ENCODE peak calls at places on chromosomes 12 and 14, in seven cellular contexts. A, O, P, W, Y, E and C are unnamed samples.

GRCh38 chr14:32711103-32711680 is 227.5 kb upstream of the NPAS3 start:
- DNase-seq in P (no peak), A (no peak), O (peak), E (peak), W (peak), Y (no peak), C (no peak)

GRCh38 chr12:62893276-62893675 is 41.7 kb downstream of the PPM1H start:
- DNase-seq in Y (no peak), E (no peak), O (no peak), W (no peak), A (no peak), P (no peak), C (no peak)

GRCh38 chr14:75335588-75335987 is 57.0 kb downstream of the FOS start:
- DNase-seq in E (no peak), A (no peak), P (peak), W (no peak), O (no peak), Y (no peak), C (no peak)

GRCh38 chr14:102050625-102051024 is 36.2 kb downstream of the HSP90AA1 start:
- DNase-seq in E (peak), A (no peak), O (no peak), W (peak), Y (no peak), P (no peak), C (no peak)

GRCh38 chr12:100823988-100824387 is 29.4 kb downstream of the ANO4 start:
- DNase-seq in A (no peak), O (no peak), E (peak), P (no peak), Y (no peak), W (peak), C (no peak)

GRCh38 chr12:67811437-67812361 is 163.2 kb downstream of the DYRK2 start:
- DNase-seq in P (no peak), Y (no peak), A (no peak), W (peak), O (no peak), E (no peak), C (no peak)

GRCh38 chr12:108643941-108644742 is 10.4 kb upstream of the SELPLG start:
- DNase-seq in Y (no peak), O (no peak), W (peak), P (peak), A (no peak), E (no peak), C (no peak)

GRCh38 chr12:101670007-101670671 is 27.3 kb upstream of the CHPT1 start:
- DNase-seq in W (peak), E (peak), Y (no peak), O (peak), A (no peak), P (no peak), C (no peak)

GRCh38 chr14:41868396-41868795 is 261.7 kb downstream of the LRFN5 start:
- DNase-seq in A (no peak), O (peak), E (no peak), P (no peak), W (no peak), Y (no peak), C (no peak)

GRCh38 chr12:75807494-75807893 is 224.1 kb downstream of the PHLDA1 start:
- DNase-seq in P (no peak), Y (no peak), A (no peak), O (no peak), W (no peak), E (no peak), C (no peak)

GRCh38 chr12:132354982-132355680 is 25.7 kb upstream of the GALNT9 start:
- DNase-seq in P (no peak), O (no peak), E (no peak), Y (no peak), A (no peak), W (no peak), C (no peak)

GRCh38 chr14:104998801-104999200 is 13.2 kb downstream of the CLBA1 start:
- DNase-seq in O (no peak), A (no peak), Y (no peak), E (no peak), W (no peak), P (no peak), C (no peak)

GRCh38 chr12:117377758-117378157 is 16.3 kb upstream of the NOS1 start:
- DNase-seq in P (no peak), W (no peak), E (no peak), Y (no peak), O (peak), A (no peak), C (no peak)

GRCh38 chr14:100874051-100874410 is 29.5 kb downstream of the RTL1 start:
- DNase-seq in E (no peak), W (no peak), O (no peak), Y (no peak), P (no peak), A (no peak), C (no peak)

GRCh38 chr12:7108042-7108927 is 729 bp downstream of the C1RL start:
- DNase-seq in Y (peak), P (peak), E (peak), A (peak), W (peak), O (peak), C (no peak)

GRCh38 chr12:24078318-24078765 is 128.9 kb upstream of the SOX5 start:
- DNase-seq in E (no peak), A (no peak), P (no peak), Y (no peak), O (no peak), W (no peak), C (no peak)

GRCh38 chr14:55254581-55254980 is 16.6 kb upstream of the FBXO34 start:
- DNase-seq in Y (no peak), A (no peak), E (no peak), W (no peak), O (no peak), P (no peak), C (no peak)

GRCh38 chr14:38556321-38556720 is 300.4 kb upstream of the CLEC14A start:
- DNase-seq in A (no peak), O (no peak), W (no peak), Y (no peak), E (no peak), P (no peak), C (no peak)

GRCh38 chr14:35134329-35135123 is 12.2 kb downstream of the PRORP start:
- DNase-seq in A (no peak), O (no peak), W (no peak), E (no peak), P (no peak), Y (no peak), C (no peak)

GRCh38 chr14:69682607-69683263 is 71.3 kb downstream of the SUSD6 start:
- DNase-seq in W (peak), P (no peak), O (no peak), A (no peak), E (no peak), Y (no peak), C (no peak)

GRCh38 chr12:94174576-94174975 is 26.2 kb downstream of the PLXNC1 start:
- DNase-seq in P (no peak), A (no peak), Y (no peak), O (no peak), E (no peak), W (no peak), C (no peak)

GRCh38 chr12:57989837-57990236 is 48.5 kb downstream of the ATP23 start:
- DNase-seq in W (no peak), O (no peak), A (no peak), Y (no peak), E (no peak), P (no peak), C (no peak)

GRCh38 chr14:99182548-99183115 is 89.4 kb downstream of the BCL11B start:
- DNase-seq in E (no peak), Y (no peak), P (peak), W (no peak), A (no peak), O (no peak), C (no peak)

GRCh38 chr14:60665178-60665555 is 15.9 kb upstream of the SIX1 start:
- DNase-seq in O (no peak), W (no peak), Y (no peak), P (no peak), A (no peak), E (no peak), C (no peak)

GRCh38 chr12:68113644-68114043 is 45.9 kb downstream of the IFNG start:
- DNase-seq in A (no peak), E (no peak), Y (no peak), P (no peak), O (peak), W (no peak), C (no peak)

GRCh38 chr14:71169861-71170260 is 262.6 kb downstream of the PCNX1 start:
- DNase-seq in Y (no peak), A (no peak), E (no peak), P (no peak), O (no peak), W (no peak), C (no peak)

GRCh38 chr14:90846511-90846910 is 30.3 kb upstream of the TTC7B start:
- DNase-seq in Y (no peak), W (no peak), E (no peak), O (no peak), P (no peak), A (no peak), C (no peak)

DNA sequence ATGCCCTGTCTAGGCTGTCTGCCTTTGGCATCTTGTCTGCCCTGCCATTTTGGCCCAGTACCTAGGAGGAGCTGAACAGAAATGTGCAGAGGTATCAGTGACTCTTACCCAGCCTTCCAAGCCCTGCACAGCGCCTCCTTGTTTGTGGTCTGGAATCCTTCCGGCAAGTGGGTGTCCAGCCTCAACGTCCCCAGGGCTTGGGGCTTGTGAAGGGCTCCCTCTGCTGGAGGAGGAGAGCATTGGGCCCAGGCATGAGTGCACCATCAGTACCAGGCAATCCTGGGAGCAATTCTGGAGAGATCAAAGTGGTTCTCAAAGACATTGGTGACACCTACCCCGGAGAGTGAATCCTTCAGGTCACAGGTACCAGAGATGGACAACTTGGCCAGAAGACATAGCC is 2.4 kb upstream of the TCL1B start:
- DNase-seq in W (no peak), P (no peak), E (peak), A (no peak), Y (no peak), O (peak), C (no peak)
- TF ChIP-seq CTCF in W (peak), P (no peak), E (peak), A (no peak), Y (no peak), O (peak), C (peak)

GRCh38 chr12:55725556-55725955 is 3.3 kb downstream of the CD63 start:
- DNase-seq in O (no peak), W (no peak), A (no peak), E (no peak), P (peak), Y (no peak), C (no peak)

GRCh38 chr12:55722948-55723347 is 2.8 kb downstream of the RDH5 start:
- DNase-seq in W (no peak), O (no peak), P (peak), Y (no peak), E (no peak), A (no peak), C (no peak)

GRCh38 chr12:55724940-55725309 is 3.9 kb downstream of the CD63 start:
- DNase-seq in E (no peak), P (peak), A (no peak), O (no peak), Y (no peak), W (no peak), C (no peak)

GRCh38 chr12:55723516-55724225 is 3.5 kb downstream of the RDH5 start:
- DNase-seq in E (no peak), A (no peak), O (no peak), Y (no peak), W (no peak), P (peak), C (no peak)

DNA sequence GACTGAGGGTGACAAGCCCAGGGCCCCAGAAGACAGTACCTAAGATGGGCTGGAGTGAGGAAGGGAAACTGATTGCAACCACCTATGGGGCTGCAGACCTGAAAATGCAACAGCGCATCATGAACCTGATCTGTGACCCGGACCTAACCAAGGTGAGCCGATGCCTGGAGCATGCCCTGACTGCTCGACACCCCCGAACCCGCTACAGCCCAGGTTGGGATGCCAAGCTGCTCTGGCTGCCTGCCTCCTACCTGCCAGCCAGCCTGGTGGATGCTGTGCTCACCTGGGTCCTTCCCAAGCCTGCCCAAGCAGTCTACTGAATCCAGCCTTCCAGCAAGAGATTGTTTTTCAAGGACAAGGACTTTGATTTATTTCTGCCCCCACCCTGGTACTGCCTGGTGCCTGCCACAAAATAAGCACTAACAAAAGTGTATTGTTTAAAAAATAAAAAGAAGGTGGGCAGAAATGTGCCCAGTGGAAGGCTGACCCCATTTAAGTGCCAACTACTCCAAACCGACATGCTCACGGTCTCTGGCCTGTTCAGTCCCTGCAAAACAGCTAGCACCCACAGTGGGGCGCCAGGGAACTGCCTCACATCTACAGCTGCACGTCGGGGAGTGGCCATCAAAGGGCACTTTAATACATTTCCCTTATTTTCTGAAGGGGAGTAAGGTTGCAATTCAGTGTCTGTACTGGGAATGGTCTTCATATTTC is 4.2 kb downstream of the RDH5 start:
- DNase-seq in E (peak), P (peak), A (no peak), Y (no peak), O (peak), W (peak), C (no peak)
- TF ChIP-seq CTCF in E (peak), P (peak), A (peak), Y (no peak), O (peak), W (peak), C (peak)

DNA sequence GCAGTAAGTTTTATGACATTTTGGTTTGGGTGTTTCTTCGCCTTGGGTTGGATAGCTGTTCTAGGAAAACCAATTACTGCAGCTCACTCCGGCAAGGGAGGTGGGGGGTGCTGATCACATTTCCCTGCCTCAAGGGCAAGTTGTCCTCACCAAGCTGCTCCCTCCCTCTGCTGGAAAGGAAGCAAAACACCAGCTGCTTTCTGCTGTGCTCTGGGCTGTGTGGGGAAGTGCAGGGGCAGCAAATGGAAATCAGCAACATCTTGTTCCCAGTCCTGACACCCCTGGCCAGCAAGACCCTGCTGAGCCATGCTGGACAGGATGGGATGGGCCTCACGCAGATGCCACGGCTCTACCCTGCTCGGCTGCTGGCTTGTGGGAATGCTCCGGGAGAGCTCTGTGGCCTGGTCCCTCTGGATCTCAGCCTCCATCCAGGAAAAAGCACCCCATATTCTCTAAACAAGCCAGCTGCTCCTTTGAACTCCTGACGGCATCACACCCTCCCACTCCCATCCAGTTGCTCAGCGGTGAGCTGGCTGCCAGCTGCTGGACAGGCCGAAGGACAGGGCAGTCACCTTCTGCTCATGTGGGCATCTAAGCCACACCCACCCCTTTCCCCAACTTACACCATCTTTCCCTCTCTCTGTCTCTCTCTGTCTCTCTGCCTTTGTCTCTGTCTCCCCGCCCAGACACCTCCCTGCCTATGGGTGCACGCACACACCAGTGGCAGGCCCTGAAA is 52.4 kb upstream of the EIF5 start:
- DNase-seq in E (peak), A (no peak), P (peak), W (peak), O (peak), Y (no peak), C (peak)
- TF ChIP-seq CTCF in E (peak), A (peak), P (no peak), W (peak), O (peak), Y (no peak), C (peak)

DNA sequence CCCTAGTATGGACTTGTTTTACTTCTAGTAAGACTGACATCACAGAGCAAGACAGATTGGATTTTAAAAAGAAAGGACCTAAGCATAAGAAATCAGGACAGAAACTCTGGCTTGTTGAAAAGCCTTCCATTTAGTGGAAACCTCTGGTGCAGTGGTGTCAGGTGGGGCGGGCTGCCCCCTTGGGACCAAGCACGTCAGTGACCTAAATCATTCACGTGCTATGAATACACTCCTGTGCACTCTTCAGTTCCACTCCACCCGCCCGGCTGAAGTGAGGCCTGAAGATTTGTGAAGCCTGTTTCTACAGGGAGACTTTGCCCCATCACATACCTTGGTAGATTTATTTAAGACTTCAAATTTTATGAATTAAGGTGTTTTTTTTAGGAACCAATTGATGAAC is 58.2 kb upstream of the STRN3 start:
- DNase-seq in Y (no peak), O (peak), P (no peak), A (no peak), E (no peak), W (no peak), C (no peak)
- TF ChIP-seq CTCF in Y (no peak), O (peak), P (no peak), A (no peak), E (no peak), W (no peak), C (no peak)

DNA sequence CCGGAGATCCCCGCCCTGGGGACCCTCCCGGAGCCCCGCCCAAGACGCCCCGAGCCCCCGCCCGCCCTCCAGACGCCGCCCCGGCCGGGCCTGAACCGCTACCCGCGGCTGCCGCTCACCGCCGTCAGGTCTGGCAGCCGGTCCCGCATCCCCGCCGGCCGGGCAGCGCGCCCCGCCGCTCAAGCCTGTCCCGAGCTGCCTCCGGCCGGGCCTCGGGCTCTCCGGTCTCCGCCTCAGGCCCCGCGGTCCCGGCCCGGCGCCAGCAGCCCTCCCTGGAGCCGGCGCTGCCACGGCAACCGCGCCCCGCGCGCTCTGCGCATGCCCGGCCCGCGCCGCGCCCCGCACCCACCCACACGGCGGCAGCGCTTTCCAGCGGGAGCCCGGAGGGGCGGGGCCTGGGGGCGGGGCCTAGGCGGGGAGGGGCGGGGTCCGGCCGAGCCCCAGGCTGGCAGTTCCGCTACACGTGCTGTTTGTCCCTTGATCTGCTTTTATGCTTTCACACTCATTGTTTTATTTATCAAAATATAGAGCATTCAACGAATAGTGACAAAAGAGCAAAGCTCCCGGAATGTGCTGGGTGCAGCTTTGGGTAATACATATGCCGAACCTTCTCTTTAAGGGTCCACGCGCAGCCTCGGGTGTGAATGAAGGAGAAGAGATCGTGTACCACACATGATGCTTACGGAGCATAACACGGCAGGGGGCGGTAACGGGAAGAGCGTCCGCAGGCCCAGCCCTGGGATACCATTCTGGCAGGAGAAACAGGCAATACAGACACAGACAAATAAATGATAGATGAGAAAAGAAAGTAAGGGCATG is at the start of gene STX2:
- DNase-seq in P (peak), Y (peak), W (peak), O (peak), E (peak), A (peak), C (peak)
- TF ChIP-seq CTCF in P (no peak), Y (no peak), W (no peak), O (peak), E (peak), A (no peak), C (peak)

GRCh38 chr14:103434868-103435442 is 49.7 kb downstream of the MARK3 start:
- DNase-seq in O (no peak), E (no peak), A (no peak), P (no peak), Y (no peak), W (no peak), C (no peak)
- TF ChIP-seq CTCF in O (no peak), E (no peak), A (no peak), P (no peak), Y (no peak), W (no peak), C (no peak)

GRCh38 chr12:111692575-111693210 is 6.8 kb downstream of the ACAD10 start:
- DNase-seq in W (peak), E (no peak), Y (no peak), O (peak), A (no peak), P (no peak), C (no peak)
- TF ChIP-seq CTCF in W (peak), E (peak), Y (no peak), O (peak), A (no peak), P (no peak), C (peak)